ENCODE peak calls at places on chromosome X, in seven cellular contexts. One of them, this sample, is unnamed.

GRCh38 chrX:123626962-123627361 is 105.9 kb downstream of the THOC2 start:
- DNase-seq in activated naive CD4-positive, alpha-beta T cell: no peak
- DNase-seq in fibroblast of mammary gland: peak; percentile 54
- DNase-seq in NCI-H69: no peak
- DNase-seq in WERI-Rb-1: no peak
- DNase-seq in NCI-H774: no peak
- DNase-seq in C1 segment of cervical spinal cord: no peak
- DNase-seq in this sample: peak; percentile 50

GRCh38 chrX:15675490-15675921 is 10.9 kb upstream of the CLTRN start:
- DNase-seq in activated naive CD4-positive, alpha-beta T cell: peak; percentile 85
- DNase-seq in fibroblast of mammary gland: peak; percentile 80
- DNase-seq in NCI-H69: peak; percentile 86
- DNase-seq in WERI-Rb-1: peak; percentile 90
- DNase-seq in NCI-H774: peak; percentile 69
- DNase-seq in C1 segment of cervical spinal cord: peak; percentile 92
- DNase-seq in this sample: no peak

GRCh38 chrX:103726477-103726876 is 15.8 kb downstream of the TMEM31 start:
- DNase-seq in activated naive CD4-positive, alpha-beta T cell: no peak
- DNase-seq in fibroblast of mammary gland: no peak
- DNase-seq in NCI-H69: peak; percentile 80
- DNase-seq in WERI-Rb-1: no peak
- DNase-seq in NCI-H774: no peak
- DNase-seq in C1 segment of cervical spinal cord: no peak
- DNase-seq in this sample: no peak

GRCh38 chrX:2650865-2651264 is 40.2 kb upstream of the CD99 start:
- DNase-seq in activated naive CD4-positive, alpha-beta T cell: no peak
- DNase-seq in fibroblast of mammary gland: no peak
- DNase-seq in NCI-H69: no peak
- DNase-seq in WERI-Rb-1: no peak
- DNase-seq in NCI-H774: no peak
- DNase-seq in C1 segment of cervical spinal cord: no peak
- DNase-seq in this sample: peak; percentile 68

GRCh38 chrX:116009348-116009747 is 161.2 kb upstream of the AGTR2 start:
- DNase-seq in activated naive CD4-positive, alpha-beta T cell: no peak
- DNase-seq in fibroblast of mammary gland: no peak
- DNase-seq in NCI-H69: no peak
- DNase-seq in WERI-Rb-1: no peak
- DNase-seq in NCI-H774: no peak
- DNase-seq in C1 segment of cervical spinal cord: no peak
- DNase-seq in this sample: no peak

GRCh38 chrX:118736394-118737010 is 9.1 kb downstream of the IL13RA1 start:
- DNase-seq in activated naive CD4-positive, alpha-beta T cell: no peak
- DNase-seq in fibroblast of mammary gland: no peak
- DNase-seq in NCI-H69: no peak
- DNase-seq in WERI-Rb-1: no peak
- DNase-seq in NCI-H774: no peak
- DNase-seq in C1 segment of cervical spinal cord: no peak
- DNase-seq in this sample: no peak

GRCh38 chrX:149803458-149804062 is 21.8 kb downstream of the MAGEA9 start:
- DNase-seq in activated naive CD4-positive, alpha-beta T cell: no peak
- DNase-seq in fibroblast of mammary gland: no peak
- DNase-seq in NCI-H69: no peak
- DNase-seq in WERI-Rb-1: no peak
- DNase-seq in NCI-H774: no peak
- DNase-seq in C1 segment of cervical spinal cord: no peak
- DNase-seq in this sample: no peak

GRCh38 chrX:25001808-25002657 is 13.7 kb downstream of the ARX start:
- DNase-seq in activated naive CD4-positive, alpha-beta T cell: no peak
- DNase-seq in fibroblast of mammary gland: no peak
- DNase-seq in NCI-H69: no peak
- DNase-seq in WERI-Rb-1: no peak
- DNase-seq in NCI-H774: no peak
- DNase-seq in C1 segment of cervical spinal cord: no peak
- DNase-seq in this sample: no peak

GRCh38 chrX:135973025-135973547 is 702 bp downstream of the MMGT1 start:
- DNase-seq in activated naive CD4-positive, alpha-beta T cell: no peak
- DNase-seq in fibroblast of mammary gland: peak; percentile 44
- DNase-seq in NCI-H69: peak; percentile 48
- DNase-seq in WERI-Rb-1: no peak
- DNase-seq in NCI-H774: no peak
- DNase-seq in C1 segment of cervical spinal cord: no peak
- DNase-seq in this sample: peak; percentile 30

GRCh38 chrX:11533211-11533651 is 132.5 kb downstream of the ARHGAP6 start:
- DNase-seq in activated naive CD4-positive, alpha-beta T cell: no peak
- DNase-seq in fibroblast of mammary gland: peak; percentile 88
- DNase-seq in NCI-H69: peak; percentile 85
- DNase-seq in WERI-Rb-1: no peak
- DNase-seq in NCI-H774: peak; percentile 60
- DNase-seq in C1 segment of cervical spinal cord: no peak
- DNase-seq in this sample: peak; percentile 91

GRCh38 chrX:109839694-109840358 is 106.8 kb upstream of the ACSL4 start:
- DNase-seq in activated naive CD4-positive, alpha-beta T cell: no peak
- DNase-seq in fibroblast of mammary gland: peak; percentile 63
- DNase-seq in NCI-H69: peak; percentile 51
- DNase-seq in WERI-Rb-1: peak; percentile 10
- DNase-seq in NCI-H774: no peak
- DNase-seq in C1 segment of cervical spinal cord: no peak
- DNase-seq in this sample: peak; percentile 26

GRCh38 chrX:71992711-71993110 is 82.1 kb downstream of the NHSL2 start:
- DNase-seq in activated naive CD4-positive, alpha-beta T cell: no peak
- DNase-seq in fibroblast of mammary gland: no peak
- DNase-seq in NCI-H69: no peak
- DNase-seq in WERI-Rb-1: no peak
- DNase-seq in NCI-H774: no peak
- DNase-seq in C1 segment of cervical spinal cord: no peak
- DNase-seq in this sample: no peak

GRCh38 chrX:56232221-56233082 is at the start of gene KLF8:
- DNase-seq in activated naive CD4-positive, alpha-beta T cell: no peak
- DNase-seq in fibroblast of mammary gland: peak; percentile 15
- DNase-seq in NCI-H69: peak; percentile 9
- DNase-seq in WERI-Rb-1: no peak
- DNase-seq in NCI-H774: no peak
- DNase-seq in C1 segment of cervical spinal cord: no peak
- DNase-seq in this sample: no peak

GRCh38 chrX:40402771-40403533 is 177.8 kb upstream of the ATP6AP2 start:
- DNase-seq in activated naive CD4-positive, alpha-beta T cell: no peak
- DNase-seq in fibroblast of mammary gland: peak; percentile 59
- DNase-seq in NCI-H69: no peak
- DNase-seq in WERI-Rb-1: peak; percentile 26
- DNase-seq in NCI-H774: no peak
- DNase-seq in C1 segment of cervical spinal cord: no peak
- DNase-seq in this sample: peak; percentile 62

GRCh38 chrX:120408168-120408567 is 46.3 kb downstream of the ATP1B4 start:
- DNase-seq in activated naive CD4-positive, alpha-beta T cell: no peak
- DNase-seq in fibroblast of mammary gland: no peak
- DNase-seq in NCI-H69: no peak
- DNase-seq in WERI-Rb-1: no peak
- DNase-seq in NCI-H774: no peak
- DNase-seq in C1 segment of cervical spinal cord: no peak
- DNase-seq in this sample: no peak

GRCh38 chrX:51155566-51155965 is 177.1 kb upstream of the NUDT10 start:
- DNase-seq in activated naive CD4-positive, alpha-beta T cell: no peak
- DNase-seq in fibroblast of mammary gland: no peak
- DNase-seq in NCI-H69: no peak
- DNase-seq in WERI-Rb-1: no peak
- DNase-seq in NCI-H774: no peak
- DNase-seq in C1 segment of cervical spinal cord: no peak
- DNase-seq in this sample: no peak

GRCh38 chrX:136608295-136608933 is 39.5 kb upstream of the CD40LG start:
- DNase-seq in activated naive CD4-positive, alpha-beta T cell: no peak
- DNase-seq in fibroblast of mammary gland: peak; percentile 41
- DNase-seq in NCI-H69: peak; percentile 72
- DNase-seq in WERI-Rb-1: peak; percentile 29
- DNase-seq in NCI-H774: peak; percentile 2
- DNase-seq in C1 segment of cervical spinal cord: no peak
- DNase-seq in this sample: peak; percentile 30

GRCh38 chrX:40434947-40435346 is 145.8 kb upstream of the ATP6AP2 start:
- DNase-seq in activated naive CD4-positive, alpha-beta T cell: no peak
- DNase-seq in fibroblast of mammary gland: peak; percentile 24
- DNase-seq in NCI-H69: peak; percentile 76
- DNase-seq in WERI-Rb-1: peak; percentile 72
- DNase-seq in NCI-H774: peak; percentile 44
- DNase-seq in C1 segment of cervical spinal cord: no peak
- DNase-seq in this sample: peak; percentile 52

GRCh38 chrX:40538391-40538790 is 42.4 kb upstream of the ATP6AP2 start:
- DNase-seq in activated naive CD4-positive, alpha-beta T cell: no peak
- DNase-seq in fibroblast of mammary gland: no peak
- DNase-seq in NCI-H69: no peak
- DNase-seq in WERI-Rb-1: no peak
- DNase-seq in NCI-H774: no peak
- DNase-seq in C1 segment of cervical spinal cord: no peak
- DNase-seq in this sample: no peak

GRCh38 chrX:147832707-147833348 is 78.9 kb upstream of the FMR1 start:
- DNase-seq in activated naive CD4-positive, alpha-beta T cell: no peak
- DNase-seq in fibroblast of mammary gland: no peak
- DNase-seq in NCI-H69: no peak
- DNase-seq in WERI-Rb-1: no peak
- DNase-seq in NCI-H774: no peak
- DNase-seq in C1 segment of cervical spinal cord: no peak
- DNase-seq in this sample: no peak

GRCh38 chrX:132480581-132481203 is 8.1 kb downstream of the MBNL3 start:
- DNase-seq in activated naive CD4-positive, alpha-beta T cell: no peak
- DNase-seq in fibroblast of mammary gland: peak; percentile 56
- DNase-seq in NCI-H69: peak; percentile 69
- DNase-seq in WERI-Rb-1: no peak
- DNase-seq in NCI-H774: peak; percentile 62
- DNase-seq in C1 segment of cervical spinal cord: no peak
- DNase-seq in this sample: peak; percentile 24